ENCODE peak calls at places on chromosomes 12 and 14, in six cellular contexts. H is activated T-cell treated with anti-CD3 and anti-CD28 coated beads for 48 hours, C is astrocyte, X is NCI-H226, J is HFFc6, W is NCI-H446 treated with DMSO at 0.1 percent for 48 hours. I is an unnamed sample.

GRCh38 chr12:119593578-119594398 is at the start of gene TMEM233:
- DNase-seq in C (peak; percentile 12), H (no peak), X (no peak), W (no peak), J (no peak), I (peak; percentile 24)

GRCh38 chr12:56838602-56839488 is 75.7 kb downstream of the HSD17B6 start:
- DNase-seq in X (peak; percentile 33), C (peak; percentile 37), H (no peak), J (no peak), W (no peak), I (no peak)

GRCh38 chr12:32558941-32559340 is 120.2 kb upstream of the DNM1L start:
- DNase-seq in X (no peak), W (no peak), J (peak; percentile 63), C (no peak), H (no peak), I (no peak)

GRCh38 chr14:56295743-56296142 is 177.5 kb downstream of the PELI2 start:
- DNase-seq in X (no peak), C (no peak), W (no peak), J (no peak), H (no peak), I (no peak)

GRCh38 chr12:68821357-68822188 is 13.6 kb downstream of the MDM2 start:
- DNase-seq in C (no peak), X (no peak), J (no peak), H (no peak), W (no peak), I (no peak)

GRCh38 chr12:109820921-109821381 is 12.2 kb downstream of the TRPV4 start:
- DNase-seq in J (no peak), W (peak; percentile 95), H (no peak), X (no peak), C (no peak), I (no peak)

GRCh38 chr14:21093769-21094681 is 4.4 kb downstream of the ZNF219 start:
- DNase-seq in H (no peak), X (no peak), W (peak; percentile 49), C (no peak), J (no peak), I (no peak)

GRCh38 chr12:26787125-26787495 is 45.9 kb downstream of the ITPR2 start:
- DNase-seq in C (peak; percentile 94), W (no peak), X (peak; percentile 86), H (no peak), J (peak; percentile 84), I (no peak)

GRCh38 chr14:64746298-64747250 is 42.4 kb downstream of the PLEKHG3 start:
- DNase-seq in W (no peak), J (no peak), X (no peak), C (no peak), H (no peak), I (no peak)

GRCh38 chr12:18837025-18837424 is 99.1 kb downstream of the CAPZA3 start:
- DNase-seq in J (no peak), H (no peak), C (peak; percentile 22), X (no peak), W (peak; percentile 80), I (no peak)

GRCh38 chr14:104118006-104118844 is 20.2 kb upstream of the KIF26A start:
- DNase-seq in C (no peak), H (no peak), W (no peak), X (no peak), J (no peak), I (peak; percentile 3)